ENCODE peak calls at places on chromosomes 2 and 18, in four cellular contexts. C, E, L and G are unnamed samples.
A peak's percentile ranks its signal among the peaks of the same experiment; 100 is the strongest.

GRCh38 chr2:68765739-68766377 is 31.2 kb downstream of the ARHGAP25 start:
- DNase-seq in C (no peak), L (no peak), E (no peak), G (no peak)

GRCh38 chr2:72162574-72162973 is 14.9 kb upstream of the CYP26B1 start:
- DNase-seq in E (no peak), L (no peak), C (no peak), G (no peak)

GRCh38 chr2:26346454-26347053 is at the start of gene ADGRF3:
- DNase-seq in C (no peak), E (peak; percentile 19), L (peak; percentile 63), G (peak; percentile 58)

GRCh38 chr18:8607776-8608682 is 1.2 kb upstream of the RAB12 start:
- DNase-seq in L (peak; percentile 18), E (peak; percentile 71), C (no peak), G (no peak)

GRCh38 chr18:1483386-1483785 is 578.7 kb downstream of the ADCYAP1 start:
- DNase-seq in E (no peak), C (no peak), L (no peak), G (no peak)

GRCh38 chr2:227871375-227871788 is at the start of gene DAW1:
- DNase-seq in L (peak; percentile 21), E (no peak), C (peak; percentile 17), G (peak; percentile 85)

GRCh38 chr18:36419913-36420531 is 122.5 kb downstream of the FHOD3 start:
- DNase-seq in E (no peak), L (peak; percentile 5), C (no peak), G (no peak)

GRCh38 chr2:217218269-217219140 is 358.6 kb upstream of the TNP1 start:
- DNase-seq in C (peak; percentile 17), E (no peak), L (no peak), G (no peak)

GRCh38 chr18:39647627-39648502 is 2082.3 kb upstream of the CELF4 start:
- DNase-seq in E (no peak), C (no peak), L (no peak), G (no peak)

GRCh38 chr2:151716721-151717120 is 17.6 kb downstream of the NEB start:
- DNase-seq in L (no peak), C (no peak), E (no peak), G (no peak)

GRCh38 chr2:238339814-238340213 is 19.5 kb downstream of the TRAF3IP1 start:
- DNase-seq in L (peak; percentile 28), C (no peak), E (no peak), G (no peak)

GRCh38 chr18:3254725-3255124 is 7.1 kb downstream of the MYL12A start:
- DNase-seq in L (no peak), C (no peak), E (no peak), G (no peak)

GRCh38 chr18:34977787-34978532 is 63.3 kb upstream of the MAPRE2 start:
- DNase-seq in E (no peak), C (no peak), L (no peak), G (peak; percentile 67)

GRCh38 chr18:59672125-59672769 is 25.0 kb downstream of the CCBE1 start:
- DNase-seq in E (no peak), L (no peak), C (no peak), G (no peak)

GRCh38 chr2:109032229-109032800 is 43.3 kb upstream of the EDAR start:
- DNase-seq in C (no peak), L (no peak), E (no peak), G (no peak)

GRCh38 chr2:226652388-226652787 is 147.2 kb downstream of the IRS1 start:
- DNase-seq in C (no peak), E (no peak), L (no peak), G (no peak)

GRCh38 chr2:24509425-24509824 is 18.4 kb downstream of the NCOA1 start:
- DNase-seq in E (peak; percentile 72), L (no peak), C (no peak), G (no peak)

GRCh38 chr18:7760967-7761946 is 194.1 kb downstream of the PTPRM start:
- DNase-seq in L (peak; percentile 81), C (no peak), E (no peak), G (no peak)

GRCh38 chr2:63581266-63581961 is 6.9 kb downstream of the WDPCP start:
- DNase-seq in E (no peak), C (no peak), L (no peak), G (no peak)

GRCh38 chr2:159290289-159290907 is 3.9 kb upstream of the WDSUB1 start:
- DNase-seq in C (no peak), E (no peak), L (peak; percentile 33), G (no peak)

GRCh38 chr2:202377308-202377736 is 1.2 kb downstream of the BMPR2 start:
- DNase-seq in C (peak; percentile 13), L (peak; percentile 38), E (no peak), G (peak; percentile 42)

GRCh38 chr2:237549216-237550056 is 16.9 kb upstream of the PRLH start:
- DNase-seq in E (no peak), C (no peak), L (peak; percentile 59), G (no peak)

GRCh38 chr2:178827739-178828487 is 20.7 kb upstream of the TTN start:
- DNase-seq in L (peak; percentile 65), E (no peak), C (no peak), G (no peak)

GRCh38 chr2:59998324-59998723 is 555.1 kb downstream of the BCL11A start:
- DNase-seq in C (no peak), E (no peak), L (no peak), G (no peak)

GRCh38 chr2:151782378-151783132 is 45.7 kb downstream of the ARL5A start:
- DNase-seq in C (peak; percentile 69), L (no peak), E (no peak), G (no peak)

DNA sequence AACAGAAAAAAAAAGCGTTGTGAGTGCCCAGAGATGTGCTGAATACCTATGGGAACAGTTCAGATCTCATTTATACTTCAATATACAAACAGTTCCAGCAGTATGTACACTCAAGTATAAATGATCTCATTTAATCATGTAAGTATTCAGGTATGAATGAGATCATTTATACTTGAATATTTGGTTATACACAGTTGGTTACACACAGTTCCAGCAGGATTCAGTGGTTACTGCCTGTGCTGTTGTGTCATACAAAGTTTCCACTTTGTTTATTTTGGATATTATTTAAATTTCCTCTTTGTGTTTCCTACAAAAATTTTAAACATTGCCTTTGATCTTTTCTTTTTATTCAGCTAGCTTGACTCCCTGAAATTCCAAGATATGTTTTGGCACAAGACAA is 293.5 kb upstream of the SLC39A10 start:
- DNase-seq in C (no peak), L (no peak), E (no peak), G (no peak)
- TF ChIP-seq NR2C2 in C (no peak), L (no peak), E (no peak), G (no peak)

GRCh38 chr18:62781893-62782292 is 66.6 kb downstream of the PHLPP1 start:
- DNase-seq in L (peak; percentile 29), E (no peak), C (no peak), G (no peak)
- TF ChIP-seq NR2C2 in L (no peak), E (no peak), C (no peak), G (no peak)

GRCh38 chr2:47568164-47568861 is 165.4 kb downstream of the MSH2 start:
- DNase-seq in E (no peak), C (no peak), L (no peak), G (no peak)
- TF ChIP-seq NR2C2 in E (no peak), C (no peak), L (no peak), G (no peak)

DNA sequence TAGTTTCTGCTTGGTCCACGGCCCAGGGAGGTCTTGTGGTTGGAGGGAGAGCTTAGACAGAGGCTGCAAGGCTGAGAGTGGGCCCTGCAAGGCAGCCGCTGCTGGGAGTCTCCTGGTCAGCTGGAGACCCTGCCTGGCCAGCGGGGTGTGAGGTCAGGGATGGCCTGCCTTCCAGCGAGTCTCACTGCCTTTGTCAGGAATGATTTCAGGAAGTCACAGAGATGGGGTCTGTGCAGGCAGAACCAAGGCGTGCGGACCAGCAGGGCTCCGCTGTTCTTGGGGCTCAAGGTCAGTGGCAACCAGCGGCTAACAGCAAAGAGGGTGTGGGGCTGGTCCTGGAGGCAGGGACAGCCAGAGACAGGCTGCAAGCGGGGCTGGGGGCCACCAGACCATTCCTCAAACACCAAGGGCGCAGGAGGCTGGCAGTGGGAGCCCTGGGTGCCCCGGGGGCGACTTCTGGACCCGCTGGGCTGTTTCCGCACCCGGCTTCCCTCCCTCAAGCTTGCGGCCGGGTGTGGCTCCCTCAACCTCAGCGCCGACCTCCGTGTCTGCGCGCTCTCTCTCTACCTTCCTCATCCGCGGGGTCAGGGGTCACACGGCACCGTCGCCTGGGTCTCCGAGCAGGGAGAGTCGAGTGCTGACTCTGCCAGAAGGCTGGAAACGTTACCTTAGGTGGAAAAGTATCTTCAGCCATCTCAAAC is 124.5 kb upstream of the CTDP1 start:
- DNase-seq in C (no peak), L (no peak), E (no peak), G (no peak)
- TF ChIP-seq NR2C2 in C (no peak), L (no peak), E (no peak), G (no peak)

GRCh38 chr18:12438257-12438656 is 30.5 kb downstream of the PRELID3A start:
- DNase-seq in L (no peak), C (no peak), E (no peak), G (no peak)
- TF ChIP-seq NR2C2 in L (no peak), C (no peak), E (no peak), G (no peak)

GRCh38 chr2:173431191-173431590 is 76.5 kb downstream of the CDCA7 start:
- DNase-seq in C (no peak), E (no peak), L (no peak), G (peak; percentile 28)

GRCh38 chr2:173432049-173432754 is 77.5 kb downstream of the CDCA7 start:
- DNase-seq in L (no peak), C (no peak), E (no peak), G (no peak)

DNA sequence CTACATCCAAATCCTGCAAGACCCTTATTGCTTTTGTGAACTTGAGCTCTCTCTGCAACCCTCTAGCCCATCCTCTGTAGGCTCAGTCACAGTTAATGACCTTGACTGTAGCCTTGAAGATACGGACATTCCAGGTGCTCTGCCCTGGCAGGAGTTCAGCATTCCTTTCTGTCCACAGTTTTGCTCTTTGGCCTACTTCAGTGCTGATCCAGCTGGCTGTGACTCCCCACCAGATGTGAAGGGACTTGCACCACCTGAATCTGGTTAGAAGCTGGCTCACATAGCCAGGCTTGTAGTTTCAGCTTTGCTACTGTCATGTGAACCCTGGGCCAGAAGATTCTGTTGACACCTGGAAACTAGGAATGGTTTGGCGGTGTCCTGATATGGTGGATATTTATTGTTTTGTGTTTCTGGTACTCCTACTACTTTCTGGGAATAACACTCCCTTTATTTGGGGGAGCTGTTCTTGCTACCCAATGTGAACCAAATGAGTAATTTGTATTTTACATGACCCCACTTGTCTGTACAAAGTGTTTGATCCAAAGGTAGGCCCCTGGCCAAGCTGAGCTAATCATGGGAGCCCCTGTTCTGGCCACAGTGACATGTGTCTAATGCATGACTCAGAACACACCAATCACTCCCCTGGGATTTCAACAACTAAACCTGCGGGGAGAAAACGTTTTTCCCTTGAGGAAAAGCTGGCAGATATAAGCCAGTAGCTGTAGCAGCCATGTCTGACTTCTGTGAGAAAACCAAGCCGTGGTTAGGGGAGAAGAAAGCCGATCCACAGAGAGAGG is 73.4 kb downstream of the CDCA7 start:
- DNase-seq in C (no peak), L (peak; percentile 21), E (no peak), G (no peak)
- TF ChIP-seq NR2C2 in C (no peak), L (no peak), E (no peak), G (no peak)

GRCh38 chr18:69883781-69884180 is 63.9 kb downstream of the CD226 start:
- DNase-seq in E (no peak), L (no peak), C (no peak), G (no peak)

GRCh38 chr18:69882965-69883668 is 64.6 kb downstream of the CD226 start:
- DNase-seq in L (no peak), E (no peak), C (no peak), G (no peak)

GRCh38 chr18:69885381-69885780 is 62.3 kb downstream of the CD226 start:
- DNase-seq in C (no peak), E (no peak), L (no peak), G (no peak)

GRCh38 chr18:69889009-69889408 is 58.7 kb downstream of the CD226 start:
- DNase-seq in C (no peak), E (no peak), L (no peak), G (no peak)

GRCh38 chr18:69885841-69886531 is 61.7 kb downstream of the CD226 start:
- DNase-seq in E (peak; percentile 72), C (no peak), L (peak; percentile 48), G (no peak)
- TF ChIP-seq NR2C2 in E (no peak), C (no peak), L (no peak), G (no peak)